ENCODE peak calls at places on chromosomes 1 and 21, in five cellular contexts. One of them, this sample, is unnamed.

GRCh38 chr1:90717665-90718410 is 736 bp upstream of the BARHL2 start:
- DNase-seq in Calu3: no peak
- DNase-seq in astrocyte of the cerebellum: no peak
- DNase-seq in tibial artery: no peak
- DNase-seq in WTC11: peak
- DNase-seq in this sample: peak

GRCh38 chr21:33434770-33435360 is 31.7 kb downstream of the IFNGR2 start:
- DNase-seq in Calu3: peak
- DNase-seq in astrocyte of the cerebellum: peak
- DNase-seq in tibial artery: no peak
- DNase-seq in WTC11: no peak
- DNase-seq in this sample: no peak

GRCh38 chr1:74465193-74465681 is 47.2 kb downstream of the LRRC53 start:
- DNase-seq in Calu3: no peak
- DNase-seq in astrocyte of the cerebellum: no peak
- DNase-seq in tibial artery: no peak
- DNase-seq in WTC11: no peak
- DNase-seq in this sample: no peak

GRCh38 chr1:226738421-226738994 is 574 bp downstream of the ITPKB start:
- DNase-seq in Calu3: peak
- DNase-seq in astrocyte of the cerebellum: no peak
- DNase-seq in tibial artery: no peak
- DNase-seq in WTC11: peak
- DNase-seq in this sample: no peak

GRCh38 chr1:94614168-94614815 is 72.7 kb upstream of the F3 start:
- DNase-seq in Calu3: no peak
- DNase-seq in astrocyte of the cerebellum: no peak
- DNase-seq in tibial artery: no peak
- DNase-seq in WTC11: no peak
- DNase-seq in this sample: no peak

GRCh38 chr1:241658081-241658793 is 6.2 kb downstream of the WDR64 start:
- DNase-seq in Calu3: no peak
- DNase-seq in astrocyte of the cerebellum: no peak
- DNase-seq in tibial artery: no peak
- DNase-seq in WTC11: no peak
- DNase-seq in this sample: no peak

GRCh38 chr1:181100015-181100905 is 11.8 kb downstream of the IER5 start:
- DNase-seq in Calu3: no peak
- DNase-seq in astrocyte of the cerebellum: no peak
- DNase-seq in tibial artery: no peak
- DNase-seq in WTC11: no peak
- DNase-seq in this sample: no peak

GRCh38 chr1:36530261-36530660 is 47.5 kb upstream of the CSF3R start:
- DNase-seq in Calu3: no peak
- DNase-seq in astrocyte of the cerebellum: no peak
- DNase-seq in tibial artery: no peak
- DNase-seq in WTC11: no peak
- DNase-seq in this sample: no peak

GRCh38 chr21:38439336-38439900 is 58.9 kb downstream of the ERG start:
- DNase-seq in Calu3: no peak
- DNase-seq in astrocyte of the cerebellum: peak
- DNase-seq in tibial artery: no peak
- DNase-seq in WTC11: no peak
- DNase-seq in this sample: no peak

GRCh38 chr1:24459551-24460266 is 42.9 kb upstream of the RCAN3 start:
- DNase-seq in Calu3: no peak
- DNase-seq in astrocyte of the cerebellum: no peak
- DNase-seq in tibial artery: no peak
- DNase-seq in WTC11: no peak
- DNase-seq in this sample: no peak

GRCh38 chr1:209672705-209673630 is 2.2 kb upstream of the G0S2 start:
- DNase-seq in Calu3: no peak
- DNase-seq in astrocyte of the cerebellum: no peak
- DNase-seq in tibial artery: no peak
- DNase-seq in WTC11: no peak
- DNase-seq in this sample: no peak

GRCh38 chr1:78676347-78676982 is 26.8 kb downstream of the IFI44 start:
- DNase-seq in Calu3: peak
- DNase-seq in astrocyte of the cerebellum: peak
- DNase-seq in tibial artery: peak
- DNase-seq in WTC11: no peak
- DNase-seq in this sample: no peak

GRCh38 chr1:241045659-241046058 is 311.3 kb downstream of the RGS7 start:
- DNase-seq in Calu3: no peak
- DNase-seq in astrocyte of the cerebellum: no peak
- DNase-seq in tibial artery: no peak
- DNase-seq in WTC11: no peak
- DNase-seq in this sample: no peak

GRCh38 chr1:203272633-203273205 is 32.6 kb upstream of the BTG2 start:
- DNase-seq in Calu3: no peak
- DNase-seq in astrocyte of the cerebellum: no peak
- DNase-seq in tibial artery: no peak
- DNase-seq in WTC11: no peak
- DNase-seq in this sample: no peak

GRCh38 chr1:9320520-9321479 is 28.1 kb downstream of the SPSB1 start:
- DNase-seq in Calu3: no peak
- DNase-seq in astrocyte of the cerebellum: no peak
- DNase-seq in tibial artery: no peak
- DNase-seq in WTC11: no peak
- DNase-seq in this sample: no peak

GRCh38 chr1:96722161-96722908 is 751 bp downstream of the PTBP2 start:
- DNase-seq in Calu3: peak
- DNase-seq in astrocyte of the cerebellum: peak
- DNase-seq in tibial artery: peak
- DNase-seq in WTC11: peak
- DNase-seq in this sample: peak

GRCh38 chr21:41321211-41321907 is 4.8 kb downstream of the FAM3B start:
- DNase-seq in Calu3: no peak
- DNase-seq in astrocyte of the cerebellum: no peak
- DNase-seq in tibial artery: no peak
- DNase-seq in WTC11: no peak
- DNase-seq in this sample: no peak

GRCh38 chr1:145886390-145886789 is 724 bp upstream of the ANKRD35 start:
- DNase-seq in Calu3: no peak
- DNase-seq in astrocyte of the cerebellum: no peak
- DNase-seq in tibial artery: no peak
- DNase-seq in WTC11: no peak
- DNase-seq in this sample: no peak

GRCh38 chr21:40531421-40531820 is 315.5 kb downstream of the DSCAM start:
- DNase-seq in Calu3: no peak
- DNase-seq in astrocyte of the cerebellum: no peak
- DNase-seq in tibial artery: no peak
- DNase-seq in WTC11: no peak
- DNase-seq in this sample: no peak

GRCh38 chr21:35156293-35156976 is 107.3 kb upstream of the RUNX1 start:
- DNase-seq in Calu3: peak
- DNase-seq in astrocyte of the cerebellum: no peak
- DNase-seq in tibial artery: no peak
- DNase-seq in WTC11: no peak
- DNase-seq in this sample: no peak

GRCh38 chr1:19559641-19560040 is 74.3 kb upstream of the CAPZB start:
- DNase-seq in Calu3: no peak
- DNase-seq in astrocyte of the cerebellum: peak
- DNase-seq in tibial artery: no peak
- DNase-seq in WTC11: no peak
- DNase-seq in this sample: no peak

GRCh38 chr1:231420959-231421615 is 1.0 kb downstream of the EGLN1 start:
- DNase-seq in Calu3: peak
- DNase-seq in astrocyte of the cerebellum: no peak
- DNase-seq in tibial artery: peak
- DNase-seq in WTC11: peak
- DNase-seq in this sample: no peak

GRCh38 chr21:23968722-23969647 is 1638.3 kb downstream of the MRPL39 start:
- DNase-seq in Calu3: peak
- DNase-seq in astrocyte of the cerebellum: peak
- DNase-seq in tibial artery: no peak
- DNase-seq in WTC11: peak
- DNase-seq in this sample: no peak
- TF ChIP-seq CTCF in Calu3: peak
- TF ChIP-seq CTCF in astrocyte of the cerebellum: peak
- TF ChIP-seq CTCF in tibial artery: no peak
- TF ChIP-seq CTCF in WTC11: peak
- TF ChIP-seq CTCF in this sample: peak

GRCh38 chr21:43211085-43212071 is 42.6 kb downstream of the CRYAA start:
- DNase-seq in Calu3: peak
- DNase-seq in astrocyte of the cerebellum: no peak
- DNase-seq in tibial artery: no peak
- DNase-seq in WTC11: peak
- DNase-seq in this sample: no peak
- TF ChIP-seq CTCF in Calu3: no peak
- TF ChIP-seq CTCF in astrocyte of the cerebellum: peak
- TF ChIP-seq CTCF in tibial artery: no peak
- TF ChIP-seq CTCF in WTC11: peak
- TF ChIP-seq CTCF in this sample: no peak

DNA sequence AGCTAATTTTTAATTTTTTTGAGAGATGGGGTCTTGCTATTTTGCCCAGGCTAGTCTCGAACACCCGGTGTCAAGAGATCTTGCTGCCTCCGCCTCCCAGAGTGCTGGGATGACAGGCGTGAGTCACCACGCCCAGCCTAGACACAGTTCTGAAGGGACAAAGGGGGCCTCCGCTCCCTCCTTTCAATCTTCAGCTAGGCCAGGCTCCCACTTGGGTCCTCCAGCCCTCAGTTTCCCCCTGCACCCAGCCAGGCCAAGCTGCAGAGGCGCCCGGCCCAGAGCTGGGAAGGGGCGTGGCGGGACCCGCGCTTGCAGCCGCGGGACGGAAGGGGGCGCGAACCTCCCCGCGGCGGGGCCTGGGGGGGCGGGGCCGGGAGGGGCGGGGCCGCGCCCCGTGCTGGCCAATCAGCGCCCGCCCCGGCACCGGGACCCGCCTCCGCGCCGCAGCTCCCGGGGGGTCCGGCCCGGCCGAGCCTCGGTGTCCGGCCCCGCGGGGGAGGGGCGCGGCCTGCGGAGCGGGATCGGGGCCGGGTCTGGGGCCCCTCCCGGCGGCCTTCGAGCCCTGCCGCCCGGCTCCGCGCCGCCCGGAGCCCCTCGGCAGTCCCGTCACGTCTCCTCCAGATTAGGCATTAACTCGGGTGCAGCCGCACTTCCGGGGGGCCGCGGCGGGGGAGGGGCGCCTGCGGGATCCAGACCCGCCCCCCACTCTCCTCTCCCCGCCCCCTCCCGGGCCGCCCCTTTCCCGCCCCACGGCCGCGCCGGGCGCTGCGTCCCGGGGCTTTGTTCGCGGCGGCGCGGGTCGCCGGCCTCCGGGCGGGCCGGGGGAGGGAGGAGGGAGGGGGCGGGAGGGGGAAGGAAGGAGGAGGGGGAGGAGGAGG is 559 bp upstream of the AGRN start:
- DNase-seq in Calu3: peak
- DNase-seq in astrocyte of the cerebellum: peak
- DNase-seq in tibial artery: peak
- DNase-seq in WTC11: peak
- DNase-seq in this sample: no peak
- TF ChIP-seq CTCF in Calu3: no peak
- TF ChIP-seq CTCF in astrocyte of the cerebellum: peak
- TF ChIP-seq CTCF in tibial artery: peak
- TF ChIP-seq CTCF in WTC11: no peak
- TF ChIP-seq CTCF in this sample: peak

GRCh38 chr1:38061290-38061689 is 14.7 kb upstream of the POU3F1 start:
- DNase-seq in Calu3: no peak
- DNase-seq in astrocyte of the cerebellum: no peak
- DNase-seq in tibial artery: no peak
- DNase-seq in WTC11: no peak
- DNase-seq in this sample: no peak

GRCh38 chr1:38063616-38064015 is 17.0 kb upstream of the POU3F1 start:
- DNase-seq in Calu3: no peak
- DNase-seq in astrocyte of the cerebellum: no peak
- DNase-seq in tibial artery: no peak
- DNase-seq in WTC11: no peak
- DNase-seq in this sample: no peak

GRCh38 chr1:38062361-38063288 is 16.0 kb upstream of the POU3F1 start:
- DNase-seq in Calu3: no peak
- DNase-seq in astrocyte of the cerebellum: no peak
- DNase-seq in tibial artery: no peak
- DNase-seq in WTC11: no peak
- DNase-seq in this sample: no peak

GRCh38 chr1:38061883-38062328 is 15.3 kb upstream of the POU3F1 start:
- DNase-seq in Calu3: no peak
- DNase-seq in astrocyte of the cerebellum: no peak
- DNase-seq in tibial artery: no peak
- DNase-seq in WTC11: no peak
- DNase-seq in this sample: no peak

GRCh38 chr1:38064232-38064903 is 17.8 kb upstream of the POU3F1 start:
- DNase-seq in Calu3: peak
- DNase-seq in astrocyte of the cerebellum: no peak
- DNase-seq in tibial artery: no peak
- DNase-seq in WTC11: peak
- DNase-seq in this sample: no peak
- TF ChIP-seq CTCF in Calu3: no peak
- TF ChIP-seq CTCF in astrocyte of the cerebellum: no peak
- TF ChIP-seq CTCF in tibial artery: no peak
- TF ChIP-seq CTCF in WTC11: no peak
- TF ChIP-seq CTCF in this sample: no peak

GRCh38 chr1:156505679-156506298 is 5.2 kb upstream of the MEF2D start:
- DNase-seq in Calu3: no peak
- DNase-seq in astrocyte of the cerebellum: no peak
- DNase-seq in tibial artery: no peak
- DNase-seq in WTC11: no peak
- DNase-seq in this sample: no peak

GRCh38 chr1:156503672-156504055 is 3.1 kb upstream of the MEF2D start:
- DNase-seq in Calu3: no peak
- DNase-seq in astrocyte of the cerebellum: no peak
- DNase-seq in tibial artery: no peak
- DNase-seq in WTC11: no peak
- DNase-seq in this sample: no peak

GRCh38 chr1:156506450-156506849 is 5.9 kb upstream of the MEF2D start:
- DNase-seq in Calu3: no peak
- DNase-seq in astrocyte of the cerebellum: no peak
- DNase-seq in tibial artery: no peak
- DNase-seq in WTC11: no peak
- DNase-seq in this sample: no peak

GRCh38 chr1:156504062-156504813 is 3.7 kb upstream of the MEF2D start:
- DNase-seq in Calu3: no peak
- DNase-seq in astrocyte of the cerebellum: no peak
- DNase-seq in tibial artery: no peak
- DNase-seq in WTC11: no peak
- DNase-seq in this sample: no peak

GRCh38 chr1:156504821-156505678 is 4.5 kb upstream of the MEF2D start:
- DNase-seq in Calu3: peak
- DNase-seq in astrocyte of the cerebellum: peak
- DNase-seq in tibial artery: peak
- DNase-seq in WTC11: peak
- DNase-seq in this sample: peak
- TF ChIP-seq CTCF in Calu3: no peak
- TF ChIP-seq CTCF in astrocyte of the cerebellum: no peak
- TF ChIP-seq CTCF in tibial artery: no peak
- TF ChIP-seq CTCF in WTC11: no peak
- TF ChIP-seq CTCF in this sample: no peak

This sample was measured in D721Med.